ENCODE peak calls at places on chromosome 11, in seven cellular contexts. One of them, this sample, is unnamed. For H3K27me3, the result is how much of the 10 kb centered on the place peaks cover.

GRCh38 chr11:74932169-74932568 is 16.7 kb downstream of the XRRA1 start:
- DNase-seq in WERI-Rb-1: no peak
- DNase-seq in CD4-positive, alpha-beta T cell: no peak
- DNase-seq in H7: no peak
- DNase-seq in cardiac muscle cell: peak
- DNase-seq in esophagus muscularis mucosa: no peak
- DNase-seq in right cardiac atrium: no peak
- DNase-seq in this sample: no peak

GRCh38 chr11:121479355-121479754 is 26.6 kb upstream of the SORL1-AS1 start:
- DNase-seq in CD4-positive, alpha-beta T cell: no peak
- DNase-seq in H7: peak
- DNase-seq in cardiac muscle cell: no peak
- DNase-seq in WERI-Rb-1: no peak
- DNase-seq in right cardiac atrium: no peak
- DNase-seq in esophagus muscularis mucosa: no peak
- DNase-seq in this sample: no peak

GRCh38 chr11:63573881-63574855 is 11.0 kb upstream of the PLAAT2 start:
- DNase-seq in WERI-Rb-1: peak
- DNase-seq in esophagus muscularis mucosa: no peak
- DNase-seq in right cardiac atrium: no peak
- DNase-seq in CD4-positive, alpha-beta T cell: no peak
- DNase-seq in cardiac muscle cell: peak
- DNase-seq in H7: no peak
- DNase-seq in this sample: no peak

GRCh38 chr11:77340501-77340900 is 39.0 kb upstream of the GDPD4 start:
- DNase-seq in esophagus muscularis mucosa: no peak
- DNase-seq in WERI-Rb-1: no peak
- DNase-seq in CD4-positive, alpha-beta T cell: no peak
- DNase-seq in cardiac muscle cell: peak
- DNase-seq in right cardiac atrium: no peak
- DNase-seq in H7: no peak
- DNase-seq in this sample: no peak

GRCh38 chr11:74839971-74840370 is 91.3 kb downstream of the RNF169 start:
- DNase-seq in right cardiac atrium: no peak
- DNase-seq in CD4-positive, alpha-beta T cell: no peak
- DNase-seq in H7: no peak
- DNase-seq in esophagus muscularis mucosa: peak
- DNase-seq in cardiac muscle cell: peak
- DNase-seq in WERI-Rb-1: no peak
- DNase-seq in this sample: no peak

GRCh38 chr11:112958670-112959069 is 2.5 kb upstream of the NCAM1 start:
- DNase-seq in WERI-Rb-1: no peak
- DNase-seq in CD4-positive, alpha-beta T cell: no peak
- DNase-seq in right cardiac atrium: no peak
- DNase-seq in esophagus muscularis mucosa: no peak
- DNase-seq in H7: no peak
- DNase-seq in cardiac muscle cell: peak
- DNase-seq in this sample: no peak

GRCh38 chr11:42996742-42997307 is 315.0 kb upstream of the API5 start:
- DNase-seq in cardiac muscle cell: no peak
- DNase-seq in esophagus muscularis mucosa: peak
- DNase-seq in H7: no peak
- DNase-seq in CD4-positive, alpha-beta T cell: no peak
- DNase-seq in right cardiac atrium: no peak
- DNase-seq in WERI-Rb-1: no peak
- DNase-seq in this sample: no peak

GRCh38 chr11:33931032-33931431 is 39.2 kb upstream of the LMO2 start:
- DNase-seq in WERI-Rb-1: no peak
- DNase-seq in CD4-positive, alpha-beta T cell: no peak
- DNase-seq in right cardiac atrium: no peak
- DNase-seq in H7: no peak
- DNase-seq in esophagus muscularis mucosa: no peak
- DNase-seq in cardiac muscle cell: peak
- DNase-seq in this sample: no peak

GRCh38 chr11:78957481-78958245 is 383.0 kb upstream of the NARS2 start:
- DNase-seq in H7: no peak
- DNase-seq in esophagus muscularis mucosa: no peak
- DNase-seq in CD4-positive, alpha-beta T cell: no peak
- DNase-seq in WERI-Rb-1: no peak
- DNase-seq in cardiac muscle cell: no peak
- DNase-seq in right cardiac atrium: no peak
- DNase-seq in this sample: no peak

GRCh38 chr11:69894126-69895047 is 75.2 kb upstream of the FGF3 start:
- DNase-seq in H7: no peak
- DNase-seq in WERI-Rb-1: no peak
- DNase-seq in cardiac muscle cell: no peak
- DNase-seq in esophagus muscularis mucosa: no peak
- DNase-seq in CD4-positive, alpha-beta T cell: no peak
- DNase-seq in right cardiac atrium: no peak
- DNase-seq in this sample: peak

DNA sequence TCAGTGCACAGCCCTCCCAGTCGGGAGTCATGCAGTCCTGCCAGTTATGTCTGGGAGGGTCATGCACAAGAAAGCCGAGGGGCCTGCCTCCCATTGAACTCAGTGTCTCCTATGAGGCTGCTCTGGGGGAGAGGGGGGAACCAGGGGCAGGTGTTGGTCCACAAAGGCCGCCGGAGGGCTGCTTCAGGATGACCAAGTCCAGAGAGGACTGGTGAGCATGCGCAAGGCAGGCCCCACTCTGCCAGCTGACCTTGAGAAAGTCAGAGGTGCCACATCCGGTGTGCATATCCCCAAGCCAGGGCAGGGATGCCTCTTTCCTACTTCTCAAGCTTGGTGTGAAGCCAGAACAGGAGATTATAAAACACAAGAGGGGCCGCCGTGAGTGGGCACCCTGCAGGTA is 4.4 kb downstream of the SCN4B start:
- DNase-seq in esophagus muscularis mucosa: no peak
- DNase-seq in CD4-positive, alpha-beta T cell: no peak
- DNase-seq in WERI-Rb-1: no peak
- DNase-seq in right cardiac atrium: no peak
- DNase-seq in H7: no peak
- DNase-seq in cardiac muscle cell: no peak
- DNase-seq in this sample: no peak
- H3K27me3 ChIP-seq in esophagus muscularis mucosa: under half
- H3K27me3 ChIP-seq in CD4-positive, alpha-beta T cell: half or more
- H3K27me3 ChIP-seq in WERI-Rb-1: under half
- H3K27me3 ChIP-seq in right cardiac atrium: under half
- H3K27me3 ChIP-seq in H7: half or more
- H3K27me3 ChIP-seq in cardiac muscle cell: half or more
- H3K27me3 ChIP-seq in this sample: under half

GRCh38 chr11:20610825-20611224 is 11.4 kb downstream of the SLC6A5 start:
- DNase-seq in WERI-Rb-1: no peak
- DNase-seq in right cardiac atrium: no peak
- DNase-seq in esophagus muscularis mucosa: no peak
- DNase-seq in cardiac muscle cell: peak
- DNase-seq in CD4-positive, alpha-beta T cell: no peak
- DNase-seq in H7: no peak
- DNase-seq in this sample: no peak
- H3K27me3 ChIP-seq in WERI-Rb-1: under half
- H3K27me3 ChIP-seq in right cardiac atrium: under half
- H3K27me3 ChIP-seq in esophagus muscularis mucosa: half or more
- H3K27me3 ChIP-seq in cardiac muscle cell: half or more
- H3K27me3 ChIP-seq in CD4-positive, alpha-beta T cell: half or more
- H3K27me3 ChIP-seq in H7: under half
- H3K27me3 ChIP-seq in this sample: under half

DNA sequence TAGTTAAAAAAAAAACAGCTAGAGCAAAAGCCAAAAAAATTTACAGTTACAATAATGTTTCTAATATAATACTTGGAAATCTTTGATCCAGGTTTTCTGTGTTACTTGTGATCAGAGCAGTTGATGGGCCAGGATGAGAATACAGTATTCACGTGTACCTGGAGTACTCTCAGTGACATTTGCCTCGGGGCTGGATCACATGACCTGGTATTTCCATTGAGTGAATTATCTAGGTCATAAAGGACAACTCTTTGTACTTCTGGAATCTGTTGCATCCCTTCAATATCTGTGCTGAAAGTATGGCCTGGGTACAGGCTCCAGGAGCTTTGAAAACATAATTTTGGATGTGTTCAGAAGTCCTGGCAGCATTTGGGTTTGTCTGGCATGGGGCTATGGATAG is 93.5 kb downstream of the GRAMD1B start:
- DNase-seq in right cardiac atrium: no peak
- DNase-seq in H7: no peak
- DNase-seq in cardiac muscle cell: no peak
- DNase-seq in WERI-Rb-1: no peak
- DNase-seq in esophagus muscularis mucosa: no peak
- DNase-seq in CD4-positive, alpha-beta T cell: no peak
- DNase-seq in this sample: no peak
- H3K27me3 ChIP-seq in right cardiac atrium: under half
- H3K27me3 ChIP-seq in H7: under half
- H3K27me3 ChIP-seq in cardiac muscle cell: under half
- H3K27me3 ChIP-seq in WERI-Rb-1: under half
- H3K27me3 ChIP-seq in esophagus muscularis mucosa: under half
- H3K27me3 ChIP-seq in CD4-positive, alpha-beta T cell: under half
- H3K27me3 ChIP-seq in this sample: under half

GRCh38 chr11:19345848-19346681 is 105.3 kb upstream of the E2F8 start:
- DNase-seq in right cardiac atrium: peak
- DNase-seq in H7: peak
- DNase-seq in esophagus muscularis mucosa: no peak
- DNase-seq in WERI-Rb-1: peak
- DNase-seq in cardiac muscle cell: peak
- DNase-seq in CD4-positive, alpha-beta T cell: no peak
- DNase-seq in this sample: no peak
- H3K27me3 ChIP-seq in right cardiac atrium: under half
- H3K27me3 ChIP-seq in H7: half or more
- H3K27me3 ChIP-seq in esophagus muscularis mucosa: half or more
- H3K27me3 ChIP-seq in WERI-Rb-1: half or more
- H3K27me3 ChIP-seq in cardiac muscle cell: half or more
- H3K27me3 ChIP-seq in CD4-positive, alpha-beta T cell: half or more
- H3K27me3 ChIP-seq in this sample: under half

GRCh38 chr11:32435947-32436750 is 810 bp upstream of the WT1 start:
- DNase-seq in WERI-Rb-1: no peak
- DNase-seq in right cardiac atrium: peak
- DNase-seq in cardiac muscle cell: peak
- DNase-seq in CD4-positive, alpha-beta T cell: no peak
- DNase-seq in H7: peak
- DNase-seq in esophagus muscularis mucosa: no peak
- DNase-seq in this sample: no peak
- H3K27me3 ChIP-seq in WERI-Rb-1: half or more
- H3K27me3 ChIP-seq in right cardiac atrium: under half
- H3K27me3 ChIP-seq in cardiac muscle cell: half or more
- H3K27me3 ChIP-seq in CD4-positive, alpha-beta T cell: half or more
- H3K27me3 ChIP-seq in H7: half or more
- H3K27me3 ChIP-seq in esophagus muscularis mucosa: half or more
- H3K27me3 ChIP-seq in this sample: half or more

DNA sequence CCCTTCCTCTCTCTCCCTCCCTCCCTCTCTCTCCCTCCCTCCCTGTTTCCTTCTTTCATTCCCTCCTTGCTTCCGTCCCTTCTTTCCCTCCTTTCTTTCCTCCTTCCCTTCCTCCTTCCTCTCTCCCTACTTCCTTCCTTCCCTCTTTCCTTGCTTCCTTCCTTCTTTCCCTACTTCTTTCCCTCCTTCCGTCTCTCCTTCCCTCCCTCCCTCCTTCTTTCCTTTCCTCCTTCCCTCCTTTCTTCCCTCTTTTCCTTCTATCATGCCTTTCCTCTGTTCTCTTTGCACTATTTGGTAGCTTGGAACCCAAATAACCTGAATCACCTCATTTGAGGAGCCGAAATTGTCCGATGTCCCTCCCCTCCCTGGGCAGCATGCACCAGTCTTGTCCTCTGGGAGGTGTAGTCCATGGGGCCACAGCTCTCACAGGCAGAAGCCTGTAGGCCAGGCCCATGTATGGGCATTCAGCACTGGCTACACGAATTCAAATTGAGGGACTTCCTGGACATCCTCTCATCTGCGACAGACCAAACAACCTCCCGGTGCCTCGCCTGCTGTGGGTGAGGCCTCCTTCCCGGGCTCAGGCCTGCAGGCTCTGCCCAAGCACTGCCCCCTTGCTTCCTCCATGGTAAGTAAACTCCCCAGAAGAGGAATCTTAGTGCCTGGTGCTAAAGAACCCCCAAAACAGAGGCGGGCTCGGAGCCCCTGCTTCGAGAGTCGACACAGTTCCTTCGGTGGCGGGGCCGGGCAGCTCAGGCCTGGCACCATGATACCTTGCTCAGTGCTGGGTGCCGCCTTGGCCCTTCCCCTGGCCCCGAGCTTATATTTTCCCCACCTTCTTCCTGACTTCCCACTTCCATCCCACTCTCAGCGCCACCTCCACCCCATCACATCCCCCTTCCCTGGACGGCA is 454.1 kb upstream of the CADM1 start:
- DNase-seq in WERI-Rb-1: no peak
- DNase-seq in CD4-positive, alpha-beta T cell: no peak
- DNase-seq in esophagus muscularis mucosa: no peak
- DNase-seq in H7: peak
- DNase-seq in right cardiac atrium: no peak
- DNase-seq in cardiac muscle cell: no peak
- DNase-seq in this sample: no peak
- H3K27me3 ChIP-seq in WERI-Rb-1: under half
- H3K27me3 ChIP-seq in CD4-positive, alpha-beta T cell: under half
- H3K27me3 ChIP-seq in esophagus muscularis mucosa: under half
- H3K27me3 ChIP-seq in H7: under half
- H3K27me3 ChIP-seq in right cardiac atrium: under half
- H3K27me3 ChIP-seq in cardiac muscle cell: under half
- H3K27me3 ChIP-seq in this sample: under half